ENCODE peak calls at places on chromosome 15, in nine cellular contexts. L is NCI-H1092; K is activated T-helper 9 cell treated with anti-CD3 and anti-CD28 coated beads, Interleukin-2, amount 50 U/mL, for 16 hours; Z is cerebellar cortex; J is H9; D is K562; G is glutamatergic neuron; U is activated T-cell treated with anti-CD3 and anti-CD28 coated beads for 48 hours; S is activated CD4-positive, alpha-beta memory T cell treated with anti-CD3 and anti-CD28 coated beads for 36 hours. E is an unnamed sample.

GRCh38 chr15:92907880-92908279 is 7.8 kb downstream of the CHD2 start:
- DNase-seq in L (no peak), K (no peak), Z (no peak), J (no peak), D (no peak), G (no peak), U (no peak), S (peak; percentile 63), E (no peak)

GRCh38 chr15:85114886-85115285 is 133.2 kb downstream of the PDE8A start:
- DNase-seq in L (no peak), K (no peak), Z (no peak), J (no peak), D (no peak), G (no peak), U (no peak), S (no peak), E (no peak)

GRCh38 chr15:63465104-63465503 is 39.3 kb upstream of the USP3 start:
- DNase-seq in L (no peak), K (no peak), Z (no peak), J (no peak), D (no peak), G (no peak), U (no peak), S (no peak), E (no peak)

GRCh38 chr15:32099097-32099496 is 68.8 kb downstream of the CHRNA7 start:
- DNase-seq in L (no peak), K (no peak), Z (no peak), J (no peak), D (no peak), G (no peak), U (no peak), S (no peak), E (no peak)

GRCh38 chr15:89761929-89762328 is 10.9 kb upstream of the MESP1 start:
- DNase-seq in L (no peak), K (no peak), Z (no peak), J (no peak), D (no peak), G (no peak), U (no peak), S (no peak), E (no peak)

GRCh38 chr15:91860498-91860897 is 7.0 kb downstream of the SLCO3A1 start:
- DNase-seq in L (no peak), K (no peak), Z (peak; percentile 80), J (no peak), D (no peak), G (no peak), U (no peak), S (no peak), E (no peak)

GRCh38 chr15:94526071-94526689 is 294.8 kb downstream of the MCTP2 start:
- DNase-seq in L (no peak), K (no peak), Z (no peak), J (peak; percentile 55), D (no peak), G (no peak), U (no peak), S (no peak), E (no peak)

GRCh38 chr15:67783303-67783702 is 42.0 kb upstream of the SKOR1 start:
- DNase-seq in L (no peak), K (no peak), Z (no peak), J (no peak), D (no peak), G (no peak), U (peak; percentile 17), S (peak; percentile 49), E (peak; percentile 30)

GRCh38 chr15:50315814-50316630 is 39.0 kb downstream of the GABPB1 start:
- DNase-seq in L (peak; percentile 0), K (no peak), Z (peak; percentile 32), J (no peak), D (peak; percentile 19), G (no peak), U (no peak), S (no peak), E (no peak)

GRCh38 chr15:98174286-98174685 is 213.8 kb downstream of the ARRDC4 start:
- DNase-seq in L (no peak), K (no peak), Z (no peak), J (peak; percentile 44), D (no peak), G (no peak), U (no peak), S (no peak), E (no peak)

GRCh38 chr15:29126821-29127461 is 142.7 kb downstream of the NSMCE3 start:
- DNase-seq in L (no peak), K (no peak), Z (no peak), J (no peak), D (peak; percentile 74), G (peak; percentile 35), U (no peak), S (no peak), E (no peak)

GRCh38 chr15:34161329-34161953 is 48.5 kb downstream of the KATNBL1 start:
- DNase-seq in L (no peak), K (no peak), Z (no peak), J (peak; percentile 36), D (no peak), G (no peak), U (no peak), S (no peak), E (no peak)

GRCh38 chr15:92161039-92161670 is 232.5 kb upstream of the ST8SIA2 start:
- DNase-seq in L (no peak), K (no peak), Z (no peak), J (no peak), D (no peak), G (no peak), U (no peak), S (no peak), E (no peak)

GRCh38 chr15:77959094-77959879 is 118.2 kb downstream of the TBC1D2B start:
- DNase-seq in L (peak; percentile 9), K (peak; percentile 65), Z (peak; percentile 76), J (peak; percentile 91), D (peak; percentile 89), G (peak; percentile 89), U (peak; percentile 76), S (peak; percentile 87), E (peak; percentile 77)

GRCh38 chr15:67601008-67601620 is 58.6 kb downstream of the MAP2K5 start:
- DNase-seq in L (no peak), K (no peak), Z (no peak), J (no peak), D (no peak), G (no peak), U (no peak), S (no peak), E (no peak)

GRCh38 chr15:42146551-42147430 is 9.6 kb downstream of the PLA2G4F start:
- DNase-seq in L (no peak), K (no peak), Z (no peak), J (peak; percentile 23), D (peak; percentile 45), G (no peak), U (no peak), S (no peak), E (no peak)

GRCh38 chr15:77991029-77991406 is 86.5 kb downstream of the TBC1D2B start:
- DNase-seq in L (no peak), K (no peak), Z (no peak), J (no peak), D (no peak), G (no peak), U (no peak), S (no peak), E (no peak)

GRCh38 chr15:29550834-29551465 is 271.3 kb downstream of the TJP1 start:
- DNase-seq in L (no peak), K (no peak), Z (peak; percentile 69), J (no peak), D (no peak), G (no peak), U (no peak), S (no peak), E (no peak)

GRCh38 chr15:48176097-48176496 is 2.0 kb downstream of the MYEF2 start:
- DNase-seq in L (no peak), K (no peak), Z (no peak), J (no peak), D (no peak), G (no peak), U (no peak), S (no peak), E (no peak)

GRCh38 chr15:97235285-97235985 is 725.1 kb upstream of the ARRDC4 start:
- DNase-seq in L (no peak), K (no peak), Z (peak; percentile 10), J (peak; percentile 52), D (peak; percentile 57), G (peak; percentile 72), U (no peak), S (peak; percentile 31), E (peak; percentile 27)

GRCh38 chr15:63323798-63324651 is 46.6 kb downstream of the APH1B start:
- DNase-seq in L (no peak), K (no peak), Z (peak; percentile 44), J (no peak), D (no peak), G (no peak), U (no peak), S (peak; percentile 24), E (no peak)

E was measured in stimulated activated naive CD8-positive, alpha-beta T cell treated with anti-CD3 and anti-CD28 coated beads, Interleukin-15, amount 100 ng/mL, for 72 hours.